ENCODE peak calls at places on chromosomes 13 and 19, in five cellular contexts. H, N, U, T and E are unnamed samples.

GRCh38 chr19:10478903-10479384 is 24.2 kb downstream of the KEAP1 start:
- DNase-seq in H (peak; percentile 82), T (peak; percentile 80), N (peak; percentile 97), U (peak; percentile 84), E (peak; percentile 68)

GRCh38 chr19:2270572-2271515 is 11.1 kb downstream of the PEAK3 start:
- DNase-seq in H (peak; percentile 84), U (peak; percentile 86), N (no peak), T (no peak), E (no peak)

GRCh38 chr19:7635670-7636069 is 1.2 kb upstream of the STXBP2 start:
- DNase-seq in T (no peak), N (no peak), U (no peak), H (no peak), E (no peak)

GRCh38 chr19:46371371-46371901 is 24.5 kb downstream of the PPP5C start:
- DNase-seq in N (no peak), U (no peak), H (peak; percentile 28), T (no peak), E (no peak)

GRCh38 chr19:48617146-48617937 is 1.6 kb downstream of the RPL18 start:
- DNase-seq in H (no peak), T (no peak), U (no peak), N (peak; percentile 28), E (no peak)

GRCh38 chr19:2302319-2303208 is 5.4 kb downstream of the LINGO3 start:
- DNase-seq in H (peak; percentile 65), U (peak; percentile 45), T (no peak), N (peak; percentile 71), E (peak; percentile 63)

GRCh38 chr19:45451181-45451849 is 16.5 kb upstream of the FOSB start:
- DNase-seq in U (peak; percentile 92), T (no peak), H (peak; percentile 88), N (no peak), E (no peak)

GRCh38 chr19:5192568-5192967 is 148.0 kb downstream of the PTPRS start:
- DNase-seq in N (peak; percentile 53), T (no peak), U (no peak), H (no peak), E (no peak)

GRCh38 chr13:78611040-78611439 is 7.7 kb upstream of the POU4F1 start:
- DNase-seq in N (no peak), H (no peak), T (no peak), U (no peak), E (no peak)

GRCh38 chr19:17610384-17610783 is 54.9 kb downstream of the COLGALT1 start:
- DNase-seq in T (no peak), N (no peak), U (no peak), H (peak; percentile 14), E (no peak)

DNA sequence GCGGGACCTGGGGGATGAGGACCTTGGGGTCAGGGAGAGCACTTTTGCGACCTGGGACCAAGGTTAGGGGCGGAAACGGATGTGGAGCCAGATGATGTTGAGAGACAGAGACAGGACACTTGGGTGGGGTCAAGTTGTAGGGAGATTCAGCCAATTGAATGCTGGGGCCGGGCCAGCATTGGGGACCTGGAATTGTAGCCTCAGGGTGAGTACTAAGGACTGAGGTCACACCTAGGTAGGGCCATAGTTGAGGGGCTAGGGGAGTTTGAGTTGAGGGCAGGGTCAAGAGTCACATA is 1.2 kb downstream of the ALKBH7 start:
- DNase-seq in N (no peak), T (no peak), U (no peak), H (no peak), E (no peak)
- H4K91ac ChIP-seq in N (no peak overlapping the region), T (no peak overlapping the region), U (peak overlapping the region; percentile 74), H (peak overlapping the region; percentile 57), E (no peak overlapping the region)

DNA sequence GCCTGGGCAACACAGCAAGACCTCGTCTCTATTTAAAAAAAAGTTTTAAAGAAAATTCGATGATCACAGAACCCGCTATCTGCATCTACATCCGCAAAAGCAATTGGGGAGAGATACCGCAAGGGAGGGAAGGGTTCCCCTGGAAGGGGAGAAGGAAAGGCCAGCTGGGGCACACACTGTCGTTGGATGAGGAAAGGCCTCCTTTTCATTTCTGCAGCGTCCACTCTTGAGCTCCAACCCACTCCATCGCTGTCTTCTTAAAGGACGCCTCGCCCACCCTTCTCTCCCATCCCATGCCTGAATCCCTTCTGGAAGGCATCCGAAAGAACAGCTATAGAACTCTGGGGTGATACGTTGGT is 3.2 kb upstream of the PRKCG start:
- DNase-seq in N (no peak), U (peak; percentile 85), H (no peak), T (no peak), E (no peak)
- H3K18ac ChIP-seq in N (peak overlapping the region; percentile 51), U (peak overlapping the region; percentile 81), H (peak overlapping the region; percentile 30), T (peak overlapping the region; percentile 9), E (peak overlapping the region; percentile 79)

GRCh38 chr19:1027953-1028902 is 1.8 kb downstream of the CNN2 start:
- DNase-seq in H (peak; percentile 95), N (peak; percentile 77), T (no peak), U (peak; percentile 95), E (peak; percentile 79)
- H3K4ac ChIP-seq in H (peak overlapping the region; percentile 97), N (no peak overlapping the region), T (no peak overlapping the region), U (peak overlapping the region; percentile 97), E (no peak overlapping the region)

DNA sequence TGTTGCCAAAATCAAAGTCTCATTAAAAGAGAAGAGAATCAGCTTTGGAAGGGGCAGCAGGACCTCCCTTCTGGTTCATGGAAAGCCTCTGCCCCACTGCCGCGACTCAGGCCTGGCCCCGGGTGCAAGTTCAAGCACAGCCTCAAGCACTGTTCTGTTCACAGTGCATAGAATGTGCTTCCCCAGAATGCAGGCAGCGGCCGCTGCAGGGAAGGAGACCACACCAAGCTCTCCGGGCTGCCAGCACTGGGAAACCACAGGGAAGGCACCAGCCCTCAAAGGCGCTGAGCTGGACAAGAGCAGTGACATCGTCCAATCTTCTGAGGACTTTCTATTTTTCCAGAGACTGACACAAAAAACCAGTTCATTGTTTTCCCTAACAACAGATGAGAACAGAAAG is 55.5 kb downstream of the CRYL1 start:
- DNase-seq in N (no peak), U (no peak), T (no peak), H (no peak), E (no peak)
- H4K91ac ChIP-seq in N (no peak overlapping the region), U (no peak overlapping the region), T (no peak overlapping the region), H (no peak overlapping the region), E (no peak overlapping the region)

GRCh38 chr19:53644061-53644816 is 12.4 kb downstream of the DPRX start:
- DNase-seq in N (peak; percentile 49), U (no peak), T (no peak), H (no peak), E (no peak)
- H3K18ac ChIP-seq in N (no peak overlapping the region), U (no peak overlapping the region), T (peak overlapping the region; percentile 55), H (no peak overlapping the region), E (no peak overlapping the region)

GRCh38 chr19:3509566-3509989 is 3.5 kb downstream of the FZR1 start:
- DNase-seq in H (peak; percentile 80), U (peak; percentile 80), T (no peak), N (no peak), E (no peak)
- H3K4ac ChIP-seq in H (peak overlapping the region; percentile 47), U (no peak overlapping the region), T (no peak overlapping the region), N (no peak overlapping the region), E (no peak overlapping the region)

DNA sequence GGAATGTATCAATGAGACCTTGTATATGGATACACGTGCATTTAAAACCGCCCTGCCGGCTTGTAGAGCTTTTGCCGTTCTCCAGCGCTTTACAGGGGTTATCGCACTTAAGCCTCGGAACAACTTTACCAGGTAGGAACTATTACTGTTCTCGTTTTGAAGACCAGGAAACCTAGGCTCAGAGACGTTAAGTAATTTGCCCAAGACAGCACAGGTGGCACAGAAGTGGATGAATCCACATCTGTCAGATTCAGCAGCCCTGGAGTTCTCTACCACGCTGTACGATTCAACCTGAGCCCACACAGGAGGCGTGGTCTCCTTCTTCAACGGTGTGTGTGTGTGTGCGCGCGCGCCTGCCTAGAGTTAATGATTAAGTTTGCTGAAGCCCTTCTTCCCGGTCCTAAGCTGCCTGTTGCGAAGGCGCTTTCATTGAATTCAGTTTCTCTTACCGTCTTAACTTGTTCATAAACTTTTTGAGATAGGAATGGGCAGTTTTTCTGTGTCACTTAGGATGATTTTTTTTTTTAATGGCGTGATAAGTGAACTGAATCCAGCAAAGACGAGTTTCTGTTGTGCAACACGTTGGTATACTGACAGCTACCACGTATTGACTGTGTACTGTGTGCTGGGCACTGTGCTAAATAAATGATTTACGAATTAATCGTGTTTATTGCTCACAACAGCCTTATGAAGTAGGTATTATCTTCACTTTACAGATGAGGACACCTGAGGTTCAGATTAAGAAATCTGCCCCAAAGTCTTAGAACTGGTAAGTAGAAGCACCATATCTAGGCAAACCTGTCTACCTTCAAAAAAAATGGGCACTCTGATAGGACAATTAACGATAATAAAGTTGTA is 67.4 kb downstream of the KCNRG start:
- DNase-seq in H (peak; percentile 68), T (no peak), U (peak; percentile 88), N (peak; percentile 74), E (peak; percentile 74)
- H4K91ac ChIP-seq in H (peak overlapping the region; percentile 36), T (no peak overlapping the region), U (no peak overlapping the region), N (no peak overlapping the region), E (no peak overlapping the region)

GRCh38 chr19:24033308-24033961 is 53.6 kb upstream of the ZNF254 start:
- DNase-seq in H (peak; percentile 91), U (peak; percentile 96), T (peak; percentile 70), N (peak; percentile 95), E (peak; percentile 86)

GRCh38 chr19:24032651-24033050 is 54.3 kb upstream of the ZNF254 start:
- DNase-seq in H (no peak), T (no peak), U (no peak), N (no peak), E (no peak)

GRCh38 chr19:24029941-24030636 is 56.9 kb upstream of the ZNF254 start:
- DNase-seq in T (no peak), H (no peak), U (no peak), N (peak; percentile 33), E (no peak)

GRCh38 chr19:24033962-24034342 is 53.0 kb upstream of the ZNF254 start:
- DNase-seq in N (no peak), H (peak; percentile 71), U (peak; percentile 76), T (no peak), E (peak; percentile 15)
- H3K18ac ChIP-seq in N (peak overlapping the region; percentile 89), H (peak overlapping the region; percentile 18), U (peak overlapping the region; percentile 15), T (peak overlapping the region; percentile 89), E (peak overlapping the region; percentile 99)

GRCh38 chr13:94455414-94455813 is 24.1 kb downstream of the DCT start:
- DNase-seq in U (no peak), H (no peak), T (no peak), N (no peak), E (no peak)
- H3K4ac ChIP-seq in U (no peak overlapping the region), H (no peak overlapping the region), T (no peak overlapping the region), N (no peak overlapping the region), E (no peak overlapping the region)